ENCODE peak calls at places on chromosomes 1 and 21, in four cellular contexts. D is stimulated activated CD4-positive, alpha-beta T cell treated with anti-CD3 and anti-CD28 coated beads, Interleukin-1b, Interleukin-23, amount 100 ng/mL, for 24 hours; J is RKO; O is iPS DF 19.7. W is an unnamed sample.

GRCh38 chr1:113199718-113200455 is 126.9 kb downstream of the LRIG2 start:
- DNase-seq in J (no peak), D (no peak), O (peak; percentile 48), W (no peak)

GRCh38 chr1:6519935-6520621 is 28.6 kb upstream of the PLEKHG5 start:
- DNase-seq in J (no peak), D (no peak), O (peak; percentile 83), W (no peak)

GRCh38 chr1:217539510-217539909 is 91.4 kb downstream of the GPATCH2 start:
- DNase-seq in O (no peak), D (no peak), J (no peak), W (no peak)

GRCh38 chr21:38804030-38804616 is 1.6 kb upstream of the ETS2 start:
- DNase-seq in O (no peak), J (no peak), D (no peak), W (no peak)

GRCh38 chr1:165290143-165290542 is 66.4 kb downstream of the LMX1A start:
- DNase-seq in D (no peak), J (peak; percentile 30), O (no peak), W (no peak)

GRCh38 chr1:96721053-96721381 is 567 bp upstream of the PTBP2 start:
- DNase-seq in O (no peak), J (peak; percentile 6), D (no peak), W (no peak)

GRCh38 chr1:7915826-7916225 is 24.8 kb downstream of the TNFRSF9 start:
- DNase-seq in J (no peak), D (no peak), O (no peak), W (no peak)

GRCh38 chr1:25832336-25833037 is 12.7 kb downstream of the MTFR1L start:
- DNase-seq in O (no peak), J (no peak), D (no peak), W (no peak)

GRCh38 chr1:87403047-87403820 is 74.6 kb downstream of the LMO4 start:
- DNase-seq in J (no peak), D (no peak), O (no peak), W (no peak)

GRCh38 chr1:166273618-166274017 is 106.8 kb upstream of the FAM78B start:
- DNase-seq in O (no peak), J (no peak), D (no peak), W (no peak)